ENCODE peak calls at places on chromosomes 3 and 15, in seven cellular contexts. Q, U, Y, L, H, W and G are unnamed samples.

GRCh38 chr3:138493804-138494606 is 59.6 kb downstream of the ESYT3 start:
- DNase-seq in Y (peak; percentile 88), Q (no peak), L (no peak), H (no peak), W (no peak), U (no peak), G (peak; percentile 10)

GRCh38 chr3:149414557-149415231 is 37.2 kb upstream of the TM4SF1 start:
- DNase-seq in Q (no peak), U (no peak), W (no peak), H (no peak), L (no peak), Y (no peak), G (no peak)

GRCh38 chr15:28116521-28117488 is 17.7 kb upstream of the OCA2 start:
- DNase-seq in L (no peak), W (no peak), H (no peak), U (no peak), Y (no peak), Q (no peak), G (no peak)

GRCh38 chr3:64945171-64945684 is 257.4 kb upstream of the ADAMTS9 start:
- DNase-seq in L (peak; percentile 39), H (no peak), W (no peak), U (no peak), Q (no peak), Y (no peak), G (no peak)

GRCh38 chr15:65791335-65792129 is 561 bp downstream of the DENND4A start:
- DNase-seq in Q (peak; percentile 40), H (peak; percentile 53), W (peak; percentile 21), Y (peak; percentile 67), U (peak; percentile 37), L (peak; percentile 63), G (peak; percentile 62)

GRCh38 chr3:123365450-123366143 is 83.3 kb downstream of the ADCY5 start:
- DNase-seq in H (no peak), U (no peak), L (no peak), W (no peak), Y (no peak), Q (no peak), G (peak; percentile 19)

GRCh38 chr15:60369696-60370095 is 28.1 kb downstream of the ANXA2 start:
- DNase-seq in W (no peak), Y (no peak), U (no peak), H (no peak), Q (no peak), L (no peak), G (no peak)

GRCh38 chr15:67511606-67512005 is 9.3 kb upstream of the C15orf61 start:
- DNase-seq in H (no peak), Q (no peak), L (no peak), U (no peak), Y (no peak), W (no peak), G (no peak)

GRCh38 chr15:40826123-40827075 is 2.1 kb downstream of the PPP1R14D start:
- DNase-seq in L (no peak), H (no peak), U (no peak), Q (no peak), Y (no peak), W (no peak), G (peak; percentile 76)